ENCODE peak calls at places on chromosome 4, in five cellular contexts. One of them, this sample, is unnamed.

GRCh38 chr4:47167391-47167790 is 136.0 kb downstream of the GABRB1 start:
- DNase-seq in tibial artery: no peak
- DNase-seq in endothelial cell: no peak
- DNase-seq in occipital lobe: no peak
- DNase-seq in GM23338: no peak
- DNase-seq in this sample: no peak

GRCh38 chr4:124851741-124852140 is 139.2 kb upstream of the ANKRD50 start:
- DNase-seq in GM23338: no peak
- DNase-seq in endothelial cell: no peak
- DNase-seq in occipital lobe: no peak
- DNase-seq in tibial artery: no peak
- DNase-seq in this sample: no peak

GRCh38 chr4:39029752-39030694 is 2.2 kb downstream of the TMEM156 start:
- DNase-seq in GM23338: no peak
- DNase-seq in tibial artery: no peak
- DNase-seq in occipital lobe: no peak
- DNase-seq in endothelial cell: no peak
- DNase-seq in this sample: no peak

GRCh38 chr4:40585201-40585789 is 44.4 kb downstream of the RBM47 start:
- DNase-seq in endothelial cell: no peak
- DNase-seq in occipital lobe: no peak
- DNase-seq in tibial artery: no peak
- DNase-seq in GM23338: no peak
- DNase-seq in this sample: no peak

GRCh38 chr4:164725066-164725465 is 28.9 kb upstream of the SMIM31 start:
- DNase-seq in GM23338: no peak
- DNase-seq in tibial artery: no peak
- DNase-seq in endothelial cell: no peak
- DNase-seq in occipital lobe: no peak
- DNase-seq in this sample: no peak

GRCh38 chr4:153927546-153927945 is 138.7 kb upstream of the SFRP2 start:
- DNase-seq in tibial artery: no peak
- DNase-seq in occipital lobe: no peak
- DNase-seq in GM23338: no peak
- DNase-seq in endothelial cell: no peak
- DNase-seq in this sample: no peak

GRCh38 chr4:158913766-158914165 is 144.9 kb downstream of the FNIP2 start:
- DNase-seq in endothelial cell: no peak
- DNase-seq in occipital lobe: no peak
- DNase-seq in tibial artery: no peak
- DNase-seq in GM23338: no peak
- DNase-seq in this sample: no peak

GRCh38 chr4:139764192-139764591 is 98.6 kb downstream of the MGST2 start:
- DNase-seq in tibial artery: no peak
- DNase-seq in occipital lobe: no peak
- DNase-seq in GM23338: no peak
- DNase-seq in endothelial cell: no peak
- DNase-seq in this sample: no peak

GRCh38 chr4:36256398-36256828 is 12.1 kb upstream of the ARAP2 start:
- DNase-seq in endothelial cell: no peak
- DNase-seq in occipital lobe: no peak
- DNase-seq in tibial artery: no peak
- DNase-seq in GM23338: no peak
- DNase-seq in this sample: no peak

GRCh38 chr4:100828364-100828763 is 310.5 kb upstream of the EMCN start:
- DNase-seq in tibial artery: no peak
- DNase-seq in occipital lobe: no peak
- DNase-seq in endothelial cell: no peak
- DNase-seq in GM23338: no peak
- DNase-seq in this sample: no peak

GRCh38 chr4:147717878-147718277 is 14.0 kb upstream of the ARHGAP10 start:
- DNase-seq in tibial artery: no peak
- DNase-seq in endothelial cell: no peak
- DNase-seq in GM23338: no peak
- DNase-seq in occipital lobe: no peak
- DNase-seq in this sample: no peak

GRCh38 chr4:119647558-119647957 is 19.0 kb upstream of the PDE5A start:
- DNase-seq in endothelial cell: no peak
- DNase-seq in GM23338: no peak
- DNase-seq in tibial artery: no peak
- DNase-seq in occipital lobe: no peak
- DNase-seq in this sample: no peak

GRCh38 chr4:93466440-93466839 is 362.1 kb upstream of the ATOH1 start:
- DNase-seq in endothelial cell: no peak
- DNase-seq in GM23338: peak; percentile 35
- DNase-seq in tibial artery: no peak
- DNase-seq in occipital lobe: no peak
- DNase-seq in this sample: no peak

GRCh38 chr4:185839770-185840169 is 27.8 kb upstream of the SORBS2 start:
- DNase-seq in occipital lobe: no peak
- DNase-seq in GM23338: peak; percentile 33
- DNase-seq in endothelial cell: no peak
- DNase-seq in tibial artery: no peak
- DNase-seq in this sample: no peak

GRCh38 chr4:1730532-1731135 is 9.3 kb downstream of the TACC3 start:
- DNase-seq in tibial artery: no peak
- DNase-seq in occipital lobe: no peak
- DNase-seq in GM23338: no peak
- DNase-seq in endothelial cell: no peak
- DNase-seq in this sample: no peak

GRCh38 chr4:83010111-83010521 is 507 bp downstream of the LIN54 start:
- DNase-seq in occipital lobe: no peak
- DNase-seq in tibial artery: no peak
- DNase-seq in GM23338: peak; percentile 51
- DNase-seq in endothelial cell: no peak
- DNase-seq in this sample: no peak

GRCh38 chr4:80788798-80789197 is 241.7 kb upstream of the BMP3 start:
- DNase-seq in endothelial cell: no peak
- DNase-seq in GM23338: no peak
- DNase-seq in occipital lobe: no peak
- DNase-seq in tibial artery: no peak
- DNase-seq in this sample: no peak

GRCh38 chr4:163063891-163064290 is 102.8 kb downstream of the NAF1 start:
- DNase-seq in endothelial cell: no peak
- DNase-seq in tibial artery: no peak
- DNase-seq in occipital lobe: no peak
- DNase-seq in GM23338: no peak
- DNase-seq in this sample: no peak

GRCh38 chr4:7427326-7428260 is 7.1 kb downstream of the PSAPL1 start:
- DNase-seq in tibial artery: peak; percentile 57
- DNase-seq in GM23338: no peak
- DNase-seq in endothelial cell: no peak
- DNase-seq in occipital lobe: no peak
- DNase-seq in this sample: no peak

GRCh38 chr4:120052840-120053239 is 13.8 kb downstream of the MAD2L1 start:
- DNase-seq in GM23338: no peak
- DNase-seq in tibial artery: peak; percentile 93
- DNase-seq in occipital lobe: no peak
- DNase-seq in endothelial cell: no peak
- DNase-seq in this sample: no peak